ENCODE peak calls at places on chromosomes 5 and 9, in five cellular contexts. One of them, this sample, is unnamed.

GRCh38 chr9:91246842-91247241 is 114.9 kb downstream of the AUH start:
- DNase-seq in kidney epithelial cell: no peak
- DNase-seq in dorsolateral prefrontal cortex: peak; percentile 63
- DNase-seq in GM23338: no peak
- DNase-seq in GM13976: no peak
- DNase-seq in this sample: no peak

GRCh38 chr5:39394946-39395345 is 29.8 kb downstream of the DAB2 start:
- DNase-seq in GM13976: no peak
- DNase-seq in kidney epithelial cell: no peak
- DNase-seq in GM23338: no peak
- DNase-seq in dorsolateral prefrontal cortex: no peak
- DNase-seq in this sample: no peak

GRCh38 chr5:81363093-81363886 is 30.6 kb downstream of the ACOT12 start:
- DNase-seq in GM13976: no peak
- DNase-seq in GM23338: no peak
- DNase-seq in dorsolateral prefrontal cortex: no peak
- DNase-seq in kidney epithelial cell: no peak
- DNase-seq in this sample: no peak

GRCh38 chr9:2749485-2749884 is 32.2 kb downstream of the KCNV2 start:
- DNase-seq in GM13976: no peak
- DNase-seq in dorsolateral prefrontal cortex: no peak
- DNase-seq in kidney epithelial cell: no peak
- DNase-seq in GM23338: no peak
- DNase-seq in this sample: no peak

GRCh38 chr5:132027027-132027426 is 15.6 kb upstream of the ACSL6 start:
- DNase-seq in dorsolateral prefrontal cortex: no peak
- DNase-seq in GM13976: no peak
- DNase-seq in GM23338: no peak
- DNase-seq in kidney epithelial cell: no peak
- DNase-seq in this sample: no peak

GRCh38 chr9:132988244-132989013 is 9.9 kb downstream of the GFI1B start:
- DNase-seq in dorsolateral prefrontal cortex: no peak
- DNase-seq in kidney epithelial cell: no peak
- DNase-seq in GM13976: no peak
- DNase-seq in GM23338: no peak
- DNase-seq in this sample: no peak

GRCh38 chr9:96417610-96418073 is 528 bp downstream of the ZNF367 start:
- DNase-seq in dorsolateral prefrontal cortex: no peak
- DNase-seq in GM23338: no peak
- DNase-seq in kidney epithelial cell: no peak
- DNase-seq in GM13976: no peak
- DNase-seq in this sample: no peak

GRCh38 chr5:94314507-94315170 is 303.8 kb downstream of the KIAA0825 start:
- DNase-seq in dorsolateral prefrontal cortex: peak; percentile 25
- DNase-seq in GM13976: no peak
- DNase-seq in kidney epithelial cell: no peak
- DNase-seq in GM23338: peak; percentile 51
- DNase-seq in this sample: no peak

GRCh38 chr5:130168211-130168610 is 263.9 kb downstream of the CHSY3 start:
- DNase-seq in kidney epithelial cell: peak; percentile 16
- DNase-seq in dorsolateral prefrontal cortex: peak; percentile 27
- DNase-seq in GM23338: no peak
- DNase-seq in GM13976: no peak
- DNase-seq in this sample: no peak

GRCh38 chr9:127204771-127205470 is 59.7 kb upstream of the GARNL3 start:
- DNase-seq in kidney epithelial cell: no peak
- DNase-seq in dorsolateral prefrontal cortex: peak; percentile 34
- DNase-seq in GM23338: peak; percentile 44
- DNase-seq in GM13976: no peak
- DNase-seq in this sample: peak; percentile 30

GRCh38 chr5:133839090-133839489 is 129.3 kb downstream of the C5orf15 start:
- DNase-seq in dorsolateral prefrontal cortex: no peak
- DNase-seq in GM23338: no peak
- DNase-seq in kidney epithelial cell: no peak
- DNase-seq in GM13976: no peak
- DNase-seq in this sample: no peak

GRCh38 chr5:35922468-35922867 is 16.0 kb downstream of the CAPSL start:
- DNase-seq in GM23338: no peak
- DNase-seq in kidney epithelial cell: no peak
- DNase-seq in GM13976: no peak
- DNase-seq in dorsolateral prefrontal cortex: no peak
- DNase-seq in this sample: no peak

GRCh38 chr5:30845194-30845593 is 348.3 kb upstream of the CDH6 start:
- DNase-seq in kidney epithelial cell: no peak
- DNase-seq in GM13976: no peak
- DNase-seq in dorsolateral prefrontal cortex: no peak
- DNase-seq in GM23338: peak; percentile 14
- DNase-seq in this sample: no peak

GRCh38 chr5:147223951-147224791 is 10.7 kb upstream of the STK32A start:
- DNase-seq in kidney epithelial cell: no peak
- DNase-seq in dorsolateral prefrontal cortex: peak; percentile 42
- DNase-seq in GM23338: peak; percentile 73
- DNase-seq in GM13976: peak; percentile 41
- DNase-seq in this sample: peak; percentile 9

GRCh38 chr5:21452429-21452828 is 1400.7 kb downstream of the CDH12 start:
- DNase-seq in GM23338: no peak
- DNase-seq in kidney epithelial cell: no peak
- DNase-seq in dorsolateral prefrontal cortex: no peak
- DNase-seq in GM13976: no peak
- DNase-seq in this sample: no peak

GRCh38 chr5:156258934-156259333 is 68.0 kb upstream of the SGCD start:
- DNase-seq in GM23338: no peak
- DNase-seq in dorsolateral prefrontal cortex: no peak
- DNase-seq in GM13976: no peak
- DNase-seq in kidney epithelial cell: no peak
- DNase-seq in this sample: no peak

GRCh38 chr9:128887914-128888350 is 6.0 kb downstream of the LRRC8A start:
- DNase-seq in GM13976: no peak
- DNase-seq in kidney epithelial cell: no peak
- DNase-seq in GM23338: peak; percentile 66
- DNase-seq in dorsolateral prefrontal cortex: no peak
- DNase-seq in this sample: no peak

GRCh38 chr5:138724470-138725146 is 28.6 kb upstream of the CTNNA1 start:
- DNase-seq in GM23338: peak; percentile 35
- DNase-seq in kidney epithelial cell: no peak
- DNase-seq in dorsolateral prefrontal cortex: no peak
- DNase-seq in GM13976: no peak
- DNase-seq in this sample: no peak

GRCh38 chr9:95641591-95641990 is 124.8 kb upstream of the PTCH1 start:
- DNase-seq in GM13976: no peak
- DNase-seq in dorsolateral prefrontal cortex: peak; percentile 16
- DNase-seq in GM23338: no peak
- DNase-seq in kidney epithelial cell: no peak
- DNase-seq in this sample: no peak

GRCh38 chr9:126429190-126429589 is 102.6 kb downstream of the MVB12B start:
- DNase-seq in GM13976: no peak
- DNase-seq in kidney epithelial cell: no peak
- DNase-seq in dorsolateral prefrontal cortex: no peak
- DNase-seq in GM23338: no peak
- DNase-seq in this sample: no peak

GRCh38 chr5:118597448-118597847 is 390.9 kb downstream of the DTWD2 start:
- DNase-seq in dorsolateral prefrontal cortex: no peak
- DNase-seq in GM13976: no peak
- DNase-seq in kidney epithelial cell: no peak
- DNase-seq in GM23338: no peak
- DNase-seq in this sample: no peak

GRCh38 chr5:15535938-15536337 is 36.0 kb downstream of the FBXL7 start:
- DNase-seq in kidney epithelial cell: no peak
- DNase-seq in GM23338: no peak
- DNase-seq in dorsolateral prefrontal cortex: no peak
- DNase-seq in GM13976: no peak
- DNase-seq in this sample: no peak

GRCh38 chr9:21434202-21435014 is 5.8 kb upstream of the IFNA1 start:
- DNase-seq in GM23338: peak; percentile 92
- DNase-seq in GM13976: peak; percentile 15
- DNase-seq in kidney epithelial cell: no peak
- DNase-seq in dorsolateral prefrontal cortex: peak; percentile 70
- DNase-seq in this sample: peak; percentile 76

GRCh38 chr9:127586537-127586936 is 25.5 kb upstream of the STXBP1 start:
- DNase-seq in GM23338: peak; percentile 97
- DNase-seq in dorsolateral prefrontal cortex: peak; percentile 87
- DNase-seq in kidney epithelial cell: no peak
- DNase-seq in GM13976: peak; percentile 81
- DNase-seq in this sample: peak; percentile 77

GRCh38 chr5:116574682-116575634 is at the start of gene SEMA6A:
- DNase-seq in GM23338: peak; percentile 98
- DNase-seq in dorsolateral prefrontal cortex: peak; percentile 91
- DNase-seq in GM13976: peak; percentile 89
- DNase-seq in kidney epithelial cell: peak; percentile 67
- DNase-seq in this sample: peak; percentile 74

GRCh38 chr5:43040287-43041098 is at the start of gene ANXA2R:
- DNase-seq in GM23338: peak; percentile 97
- DNase-seq in dorsolateral prefrontal cortex: peak; percentile 77
- DNase-seq in kidney epithelial cell: no peak
- DNase-seq in GM13976: peak; percentile 62
- DNase-seq in this sample: peak; percentile 97

GRCh38 chr9:114060711-114061110 is 17.4 kb downstream of the AMBP start:
- DNase-seq in GM13976: no peak
- DNase-seq in kidney epithelial cell: no peak
- DNase-seq in GM23338: no peak
- DNase-seq in dorsolateral prefrontal cortex: no peak
- DNase-seq in this sample: no peak

GRCh38 chr5:97998946-97999345 is 774.5 kb upstream of the RGMB start:
- DNase-seq in kidney epithelial cell: no peak
- DNase-seq in GM23338: no peak
- DNase-seq in dorsolateral prefrontal cortex: peak; percentile 17
- DNase-seq in GM13976: no peak
- DNase-seq in this sample: no peak

GRCh38 chr9:73348485-73348884 is 196.8 kb downstream of the ANXA1 start:
- DNase-seq in kidney epithelial cell: no peak
- DNase-seq in GM23338: peak; percentile 43
- DNase-seq in GM13976: no peak
- DNase-seq in dorsolateral prefrontal cortex: no peak
- DNase-seq in this sample: no peak

GRCh38 chr5:67795781-67796477 is 419.6 kb upstream of the PIK3R1 start:
- DNase-seq in GM23338: no peak
- DNase-seq in GM13976: no peak
- DNase-seq in kidney epithelial cell: no peak
- DNase-seq in dorsolateral prefrontal cortex: no peak
- DNase-seq in this sample: no peak

GRCh38 chr9:18662320-18662719 is 188.4 kb downstream of the ADAMTSL1 start:
- DNase-seq in GM23338: no peak
- DNase-seq in GM13976: no peak
- DNase-seq in dorsolateral prefrontal cortex: no peak
- DNase-seq in kidney epithelial cell: no peak
- DNase-seq in this sample: no peak

DNA sequence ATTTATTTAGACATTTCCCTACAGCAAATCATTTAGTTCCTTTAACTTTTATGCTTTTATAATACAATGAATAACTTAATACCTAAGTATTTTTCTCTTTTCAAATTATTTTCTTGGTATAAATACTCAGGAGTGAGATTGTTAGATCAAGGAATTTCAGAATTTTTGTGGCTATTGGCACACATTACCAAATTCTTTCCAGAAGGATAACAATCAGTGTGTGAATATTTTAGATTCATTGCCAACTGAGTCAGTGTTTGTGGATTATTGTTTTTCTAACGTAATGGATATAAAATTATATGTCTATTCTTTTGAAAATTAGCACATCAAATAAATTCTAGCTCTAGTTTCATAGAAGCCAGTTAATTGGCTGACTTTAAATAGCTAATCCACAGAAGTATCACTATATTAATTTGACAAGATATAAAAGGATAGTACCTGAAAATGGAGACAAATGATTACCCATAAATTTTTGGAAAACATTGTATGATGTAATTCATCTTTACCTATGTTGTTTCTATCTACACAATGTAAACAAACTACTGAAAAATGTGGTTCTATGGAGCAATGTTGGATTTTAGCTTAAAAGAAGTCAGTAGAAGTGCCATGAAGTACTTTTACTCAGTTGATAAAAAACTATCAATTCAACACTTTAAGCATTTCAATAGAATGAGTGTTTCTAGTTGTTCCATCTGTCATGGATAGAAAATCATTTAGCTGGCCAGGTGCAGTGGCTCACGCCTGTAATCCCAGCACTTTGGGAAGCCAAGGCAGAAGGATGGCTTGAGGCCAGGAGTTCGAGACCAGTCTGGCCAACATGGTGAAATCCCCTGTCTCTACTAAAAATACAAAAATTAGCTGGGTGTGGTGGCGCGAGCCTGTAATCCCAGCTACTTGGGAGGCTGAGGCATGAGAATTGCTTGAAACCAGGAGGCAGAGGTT is 185.1 kb downstream of the ADAMTSL1 start:
- DNase-seq in GM23338: no peak
- DNase-seq in kidney epithelial cell: peak; percentile 9
- DNase-seq in GM13976: no peak
- DNase-seq in dorsolateral prefrontal cortex: no peak
- DNase-seq in this sample: no peak
- TF ChIP-seq CTCF in GM23338: no peak
- TF ChIP-seq CTCF in kidney epithelial cell: no peak
- TF ChIP-seq CTCF in GM13976: no peak
- TF ChIP-seq CTCF in dorsolateral prefrontal cortex: no peak
- TF ChIP-seq CTCF in this sample: no peak

GRCh38 chr9:35616681-35617459 is 1.3 kb downstream of the CD72 start:
- DNase-seq in GM13976: peak; percentile 87
- DNase-seq in dorsolateral prefrontal cortex: no peak
- DNase-seq in kidney epithelial cell: no peak
- DNase-seq in GM23338: peak; percentile 89
- DNase-seq in this sample: peak; percentile 88
- TF ChIP-seq CTCF in GM13976: peak; percentile 28
- TF ChIP-seq CTCF in dorsolateral prefrontal cortex: no peak
- TF ChIP-seq CTCF in kidney epithelial cell: no peak
- TF ChIP-seq CTCF in GM23338: peak; percentile 20
- TF ChIP-seq CTCF in this sample: peak; percentile 39

GRCh38 chr9:28365020-28365640 is 791.8 kb upstream of the C9orf72 start:
- DNase-seq in GM13976: no peak
- DNase-seq in GM23338: peak; percentile 72
- DNase-seq in dorsolateral prefrontal cortex: peak; percentile 10
- DNase-seq in kidney epithelial cell: no peak
- DNase-seq in this sample: no peak
- TF ChIP-seq CTCF in GM13976: no peak
- TF ChIP-seq CTCF in GM23338: peak; percentile 51
- TF ChIP-seq CTCF in dorsolateral prefrontal cortex: no peak
- TF ChIP-seq CTCF in kidney epithelial cell: peak; percentile 5
- TF ChIP-seq CTCF in this sample: no peak

DNA sequence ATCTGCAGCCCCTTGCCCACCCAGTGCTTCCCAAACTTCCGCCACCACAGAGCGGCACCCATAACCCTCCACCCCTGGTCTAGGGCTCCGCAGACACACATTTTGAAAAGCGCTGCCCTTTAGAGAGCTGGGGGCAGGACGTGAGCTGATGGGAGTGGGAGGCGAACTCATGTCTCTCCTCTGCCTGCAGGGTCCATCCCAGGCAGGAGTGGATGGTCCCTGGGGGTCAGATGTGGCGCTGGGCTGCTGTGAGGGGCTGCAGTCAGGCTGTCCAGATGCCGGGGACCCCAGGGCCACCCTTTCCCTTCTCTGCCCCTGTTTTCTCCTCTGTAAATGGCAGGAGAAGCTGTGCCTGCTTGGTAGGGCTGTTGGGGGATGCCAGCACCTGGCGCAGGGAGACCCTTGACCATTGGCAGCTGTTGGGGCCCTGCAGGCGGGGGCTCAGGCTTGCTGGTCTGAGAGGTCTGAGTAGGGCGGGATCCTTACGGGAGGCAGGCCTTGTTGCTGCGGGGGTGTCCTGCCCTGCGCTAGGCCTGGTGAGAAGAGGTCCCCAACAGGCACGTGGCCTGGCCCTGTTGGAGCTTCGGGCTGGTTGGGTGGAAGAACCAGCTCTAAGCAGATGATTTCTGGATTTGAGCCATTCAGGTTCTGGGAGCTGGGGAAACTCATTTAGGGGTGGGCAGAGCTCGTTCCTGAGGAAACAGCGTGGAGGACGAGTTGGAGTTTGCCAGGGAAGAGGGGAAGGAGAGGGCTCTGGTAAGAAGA is 10.3 kb upstream of the RNU6ATAC start:
- DNase-seq in GM23338: no peak
- DNase-seq in kidney epithelial cell: no peak
- DNase-seq in dorsolateral prefrontal cortex: no peak
- DNase-seq in GM13976: no peak
- DNase-seq in this sample: no peak
- TF ChIP-seq CTCF in GM23338: no peak
- TF ChIP-seq CTCF in kidney epithelial cell: no peak
- TF ChIP-seq CTCF in dorsolateral prefrontal cortex: no peak
- TF ChIP-seq CTCF in GM13976: no peak
- TF ChIP-seq CTCF in this sample: no peak

This sample was measured in activated CD8-positive, alpha-beta T cell treated with anti-CD3 and anti-CD28 coated beads for 36 hours.